ENCODE peak calls at places on chromosomes 16 and 17, in four cellular contexts. One of them, this sample, is unnamed.

GRCh38 chr16:19138601-19139000 is 24.8 kb downstream of the ITPRIPL2 start:
- DNase-seq in MCF 10A: peak
- DNase-seq in immature natural killer cell: no peak
- DNase-seq in activated B cell treated with CpG ODN at 0.5 μM for 24 hours: no peak
- DNase-seq in this sample: peak

GRCh38 chr17:45222994-45223540 is 1.4 kb downstream of the FMNL1 start:
- DNase-seq in immature natural killer cell: no peak
- DNase-seq in MCF 10A: no peak
- DNase-seq in activated B cell treated with CpG ODN at 0.5 μM for 24 hours: no peak
- DNase-seq in this sample: no peak

GRCh38 chr17:77631307-77631706 is 327.2 kb upstream of the TNRC6C start:
- DNase-seq in immature natural killer cell: no peak
- DNase-seq in activated B cell treated with CpG ODN at 0.5 μM for 24 hours: no peak
- DNase-seq in MCF 10A: no peak
- DNase-seq in this sample: no peak

GRCh38 chr17:39735882-39736281 is 1.9 kb upstream of the GRB7 start:
- DNase-seq in immature natural killer cell: no peak
- DNase-seq in MCF 10A: no peak
- DNase-seq in activated B cell treated with CpG ODN at 0.5 μM for 24 hours: no peak
- DNase-seq in this sample: no peak

GRCh38 chr17:13864551-13864950 is 204.8 kb upstream of the COX10 start:
- DNase-seq in immature natural killer cell: no peak
- DNase-seq in activated B cell treated with CpG ODN at 0.5 μM for 24 hours: no peak
- DNase-seq in MCF 10A: peak
- DNase-seq in this sample: no peak

GRCh38 chr16:66365588-66365987 is 903 bp upstream of the CDH5 start:
- DNase-seq in activated B cell treated with CpG ODN at 0.5 μM for 24 hours: no peak
- DNase-seq in immature natural killer cell: no peak
- DNase-seq in MCF 10A: peak
- DNase-seq in this sample: no peak

GRCh38 chr17:248337-249235 is 67.1 kb upstream of the DOC2B start:
- DNase-seq in activated B cell treated with CpG ODN at 0.5 μM for 24 hours: no peak
- DNase-seq in MCF 10A: no peak
- DNase-seq in immature natural killer cell: no peak
- DNase-seq in this sample: no peak

GRCh38 chr16:55368205-55368604 is 44.2 kb downstream of the IRX6 start:
- DNase-seq in activated B cell treated with CpG ODN at 0.5 μM for 24 hours: no peak
- DNase-seq in MCF 10A: no peak
- DNase-seq in immature natural killer cell: no peak
- DNase-seq in this sample: no peak

GRCh38 chr17:27513849-27514248 is 57.6 kb downstream of the KSR1 start:
- DNase-seq in immature natural killer cell: no peak
- DNase-seq in MCF 10A: no peak
- DNase-seq in activated B cell treated with CpG ODN at 0.5 μM for 24 hours: no peak
- DNase-seq in this sample: no peak

GRCh38 chr17:12644623-12645022 is 21.1 kb upstream of the MYOCD start:
- DNase-seq in activated B cell treated with CpG ODN at 0.5 μM for 24 hours: no peak
- DNase-seq in MCF 10A: no peak
- DNase-seq in immature natural killer cell: no peak
- DNase-seq in this sample: no peak

GRCh38 chr16:14181371-14182050 is 110.4 kb downstream of the MRTFB start:
- DNase-seq in MCF 10A: peak
- DNase-seq in activated B cell treated with CpG ODN at 0.5 μM for 24 hours: no peak
- DNase-seq in immature natural killer cell: no peak
- DNase-seq in this sample: peak

GRCh38 chr16:89312194-89312593 is 94.7 kb downstream of the ZNF778 start:
- DNase-seq in MCF 10A: no peak
- DNase-seq in activated B cell treated with CpG ODN at 0.5 μM for 24 hours: no peak
- DNase-seq in immature natural killer cell: no peak
- DNase-seq in this sample: no peak

GRCh38 chr16:15785386-15786059 is 71.3 kb downstream of the MYH11 start:
- DNase-seq in MCF 10A: no peak
- DNase-seq in activated B cell treated with CpG ODN at 0.5 μM for 24 hours: no peak
- DNase-seq in immature natural killer cell: no peak
- DNase-seq in this sample: no peak

GRCh38 chr16:88287219-88287618 is 95.5 kb upstream of the ZNF469 start:
- DNase-seq in immature natural killer cell: no peak
- DNase-seq in MCF 10A: peak
- DNase-seq in activated B cell treated with CpG ODN at 0.5 μM for 24 hours: no peak
- DNase-seq in this sample: no peak

GRCh38 chr16:13797718-13798117 is 122.2 kb upstream of the ERCC4 start:
- DNase-seq in MCF 10A: no peak
- DNase-seq in immature natural killer cell: no peak
- DNase-seq in activated B cell treated with CpG ODN at 0.5 μM for 24 hours: no peak
- DNase-seq in this sample: no peak

GRCh38 chr17:50129946-50130777 is at the start of gene SAMD14:
- DNase-seq in MCF 10A: no peak
- DNase-seq in activated B cell treated with CpG ODN at 0.5 μM for 24 hours: peak
- DNase-seq in immature natural killer cell: peak
- DNase-seq in this sample: peak

GRCh38 chr16:23466162-23466885 is 13.3 kb upstream of the COG7 start:
- DNase-seq in immature natural killer cell: no peak
- DNase-seq in MCF 10A: peak
- DNase-seq in activated B cell treated with CpG ODN at 0.5 μM for 24 hours: no peak
- DNase-seq in this sample: no peak

GRCh38 chr17:1630662-1631061 is 2.0 kb upstream of the SLC43A2 start:
- DNase-seq in immature natural killer cell: no peak
- DNase-seq in MCF 10A: peak
- DNase-seq in activated B cell treated with CpG ODN at 0.5 μM for 24 hours: no peak
- DNase-seq in this sample: peak

GRCh38 chr16:85767569-85767968 is 16.7 kb upstream of the C16orf74 start:
- DNase-seq in MCF 10A: peak
- DNase-seq in activated B cell treated with CpG ODN at 0.5 μM for 24 hours: no peak
- DNase-seq in immature natural killer cell: no peak
- DNase-seq in this sample: no peak

GRCh38 chr17:10270258-10270657 is 71.9 kb upstream of the GAS7 start:
- DNase-seq in MCF 10A: no peak
- DNase-seq in activated B cell treated with CpG ODN at 0.5 μM for 24 hours: no peak
- DNase-seq in immature natural killer cell: no peak
- DNase-seq in this sample: no peak